ENCODE peak calls at places on chromosomes 16 and 17, in four cellular contexts. X, M, G and S are unnamed samples.

GRCh38 chr17:57256708-57257112 is 387 bp downstream of the MSI2 start:
- DNase-seq in M (no peak), G (no peak), X (peak; percentile 57), S (no peak)

GRCh38 chr17:79633154-79633553 is 22.3 kb upstream of the RBFOX3 start:
- DNase-seq in X (no peak), M (no peak), G (no peak), S (no peak)

GRCh38 chr16:56075732-56076131 is 115.6 kb upstream of the GNAO1 start:
- DNase-seq in G (no peak), X (no peak), M (no peak), S (no peak)

GRCh38 chr16:878071-878784 is 77.7 kb upstream of the GNG13 start:
- DNase-seq in M (no peak), X (peak; percentile 49), G (no peak), S (peak; percentile 63)

GRCh38 chr17:28983286-28984240 is 22.3 kb downstream of the SEZ6 start:
- DNase-seq in G (no peak), X (no peak), M (no peak), S (no peak)

GRCh38 chr17:4881761-4882555 is 17.4 kb upstream of the C17orf107 start:
- DNase-seq in G (peak; percentile 41), X (peak; percentile 50), M (no peak), S (peak; percentile 70)

GRCh38 chr17:27463235-27463677 is 7.0 kb downstream of the KSR1 start:
- DNase-seq in M (no peak), G (no peak), X (no peak), S (no peak)

GRCh38 chr17:72237223-72237622 is 116.4 kb downstream of the SOX9 start:
- DNase-seq in G (no peak), M (no peak), X (no peak), S (no peak)

GRCh38 chr17:29449865-29450671 is 59.9 kb downstream of the TAOK1 start:
- DNase-seq in G (peak; percentile 41), X (no peak), M (no peak), S (no peak)

GRCh38 chr16:31351937-31352315 is 3.0 kb upstream of the ITGAX start:
- DNase-seq in M (no peak), X (no peak), G (no peak), S (no peak)

GRCh38 chr16:82653550-82654511 is 27.1 kb downstream of the CDH13 start:
- DNase-seq in M (no peak), X (no peak), G (peak; percentile 19), S (peak; percentile 44)

GRCh38 chr16:16148755-16149154 is 74.5 kb downstream of the ABCC6 start:
- DNase-seq in G (no peak), X (no peak), M (no peak), S (no peak)

GRCh38 chr17:43953746-43954145 is at the start of gene PYY:
- DNase-seq in G (no peak), M (no peak), X (no peak), S (no peak)

GRCh38 chr17:61416211-61416539 is 16.5 kb downstream of the TBX2 start:
- DNase-seq in G (no peak), X (peak; percentile 2), M (no peak), S (no peak)

GRCh38 chr17:63881935-63882601 is at the start of gene GH2:
- DNase-seq in X (peak; percentile 90), M (no peak), G (peak; percentile 29), S (peak; percentile 65)

GRCh38 chr16:72612271-72612670 is 435.7 kb downstream of the ZFHX3 start:
- DNase-seq in G (no peak), M (no peak), X (no peak), S (no peak)

GRCh38 chr17:58052951-58053715 is 30.1 kb upstream of the DYNLL2 start:
- DNase-seq in G (no peak), X (no peak), M (no peak), S (no peak)

GRCh38 chr17:6305613-6306360 is 129.1 kb downstream of the AIPL1 start:
- DNase-seq in X (no peak), M (no peak), G (no peak), S (no peak)

GRCh38 chr17:78822552-78822951 is 18.1 kb downstream of the USP36 start:
- DNase-seq in G (no peak), M (no peak), X (no peak), S (no peak)

GRCh38 chr16:58299757-58300349 is 5.0 kb upstream of the PRSS54 start:
- DNase-seq in X (peak; percentile 41), G (peak; percentile 26), M (peak; percentile 38), S (no peak)

GRCh38 chr16:84577034-84577803 is 40.7 kb downstream of the COTL1 start:
- DNase-seq in M (no peak), X (no peak), G (no peak), S (no peak)

GRCh38 chr17:27381007-27381501 is 75.2 kb upstream of the KSR1 start:
- DNase-seq in X (peak; percentile 93), M (peak; percentile 68), G (peak; percentile 75), S (peak; percentile 78)

GRCh38 chr16:28189237-28189636 is 22.5 kb downstream of the XPO6 start:
- DNase-seq in G (no peak), M (no peak), X (no peak), S (peak; percentile 27)

GRCh38 chr17:30964878-30965277 is 6.0 kb upstream of the RNF135 start:
- DNase-seq in X (no peak), M (no peak), G (no peak), S (no peak)

GRCh38 chr17:67942810-67943209 is 53.5 kb downstream of the C17orf58 start:
- DNase-seq in M (no peak), G (no peak), X (peak; percentile 39), S (peak; percentile 25)

GRCh38 chr16:49799172-49799571 is 56.7 kb downstream of the ZNF423 start:
- DNase-seq in G (no peak), M (no peak), X (no peak), S (no peak)

GRCh38 chr17:17351901-17352781 is 49.0 kb downstream of the NT5M start:
- DNase-seq in G (peak; percentile 74), M (no peak), X (peak; percentile 78), S (no peak)

GRCh38 chr16:74563828-74564263 is 43.1 kb downstream of the GLG1 start:
- DNase-seq in G (no peak), X (peak; percentile 12), M (no peak), S (peak; percentile 41)

GRCh38 chr17:77907497-77908120 is 50.9 kb upstream of the TNRC6C start:
- DNase-seq in M (no peak), X (no peak), G (no peak), S (no peak)

GRCh38 chr16:71916397-71916920 is 21.1 kb downstream of the IST1 start:
- DNase-seq in M (no peak), X (no peak), G (no peak), S (no peak)

GRCh38 chr16:30688701-30689100 is 10.3 kb upstream of the SRCAP start:
- DNase-seq in M (no peak), G (no peak), X (no peak), S (no peak)

GRCh38 chr17:60888812-60889709 is 211.4 kb downstream of the BCAS3 start:
- DNase-seq in X (no peak), G (no peak), M (no peak), S (no peak)

GRCh38 chr16:25419681-25420080 is 162.0 kb upstream of the ZKSCAN2 start:
- DNase-seq in M (no peak), G (no peak), X (no peak), S (no peak)

GRCh38 chr16:12507366-12507765 is 296.3 kb downstream of the CPPED1 start:
- DNase-seq in G (no peak), M (no peak), X (no peak), S (no peak)

DNA sequence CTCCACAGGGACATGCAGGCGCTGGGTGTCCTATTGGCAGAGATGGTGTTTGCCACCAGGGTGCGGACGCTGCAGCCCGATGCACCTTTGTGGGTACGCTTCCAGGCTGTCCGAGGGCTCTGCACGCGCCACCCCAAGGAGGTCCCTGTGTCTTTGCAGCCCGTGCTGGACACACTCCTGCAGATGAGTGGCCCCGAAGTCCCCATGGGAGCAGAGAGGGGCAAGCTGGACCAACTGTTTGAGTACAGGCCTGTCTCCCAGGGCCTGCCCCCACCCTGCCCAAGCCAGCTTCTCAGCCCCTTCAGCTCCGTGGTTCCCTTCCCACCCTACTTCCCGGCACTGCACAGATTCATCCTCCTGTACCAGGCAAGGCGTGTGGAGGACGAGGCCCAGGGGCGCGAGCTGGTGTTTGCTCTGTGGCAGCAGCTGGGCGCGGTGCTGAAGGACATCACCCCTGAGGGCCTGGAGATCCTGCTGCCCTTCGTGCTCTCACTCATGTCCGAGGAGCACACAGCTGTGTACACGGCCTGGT is 2.8 kb downstream of the WDR81 start:
- DNase-seq in G (no peak), M (no peak), X (no peak), S (no peak)
- TF ChIP-seq MAX in G (no peak), M (no peak), X (no peak), S (no peak)

GRCh38 chr17:38450699-38451029 is 22.4 kb downstream of the ARHGAP23 start:
- DNase-seq in M (no peak), G (no peak), X (no peak), S (no peak)

GRCh38 chr17:38448208-38448776 is 20.0 kb downstream of the ARHGAP23 start:
- DNase-seq in G (no peak), X (no peak), M (no peak), S (no peak)

GRCh38 chr17:38447502-38448095 is 19.3 kb downstream of the ARHGAP23 start:
- DNase-seq in M (no peak), X (no peak), G (no peak), S (no peak)

GRCh38 chr17:38451030-38451839 is 23.0 kb downstream of the ARHGAP23 start:
- DNase-seq in G (peak; percentile 50), X (no peak), M (peak; percentile 93), S (no peak)

DNA sequence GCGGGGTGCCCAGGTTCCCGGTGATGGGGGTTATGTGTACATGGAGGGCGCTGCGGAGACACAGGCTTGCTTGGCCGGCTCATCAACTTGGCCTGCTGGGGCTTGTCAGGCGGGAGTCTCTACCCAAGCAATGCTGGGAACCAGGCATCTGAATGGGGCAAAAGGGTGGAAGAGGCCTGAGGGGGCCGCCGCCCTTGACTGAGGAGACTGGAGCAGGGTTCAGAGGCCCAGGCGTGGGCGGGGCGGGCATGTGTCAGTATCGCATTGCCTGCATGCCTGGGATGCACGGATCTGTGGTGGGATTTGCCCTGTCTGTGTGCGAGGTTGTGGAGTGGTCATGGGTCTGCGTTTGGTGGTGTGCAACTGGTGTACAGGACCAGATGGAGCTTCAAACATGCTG is 21.1 kb downstream of the ARHGAP23 start:
- DNase-seq in X (no peak), G (peak; percentile 67), M (no peak), S (peak; percentile 51)
- TF ChIP-seq MAFK in X (no peak), G (no peak), M (no peak), S (no peak)

GRCh38 chr16:4410335-4411075 is 5.9 kb downstream of the CORO7 start:
- DNase-seq in G (no peak), X (no peak), M (no peak), S (no peak)
- TF ChIP-seq MAX in G (no peak), X (no peak), M (no peak), S (no peak)

DNA sequence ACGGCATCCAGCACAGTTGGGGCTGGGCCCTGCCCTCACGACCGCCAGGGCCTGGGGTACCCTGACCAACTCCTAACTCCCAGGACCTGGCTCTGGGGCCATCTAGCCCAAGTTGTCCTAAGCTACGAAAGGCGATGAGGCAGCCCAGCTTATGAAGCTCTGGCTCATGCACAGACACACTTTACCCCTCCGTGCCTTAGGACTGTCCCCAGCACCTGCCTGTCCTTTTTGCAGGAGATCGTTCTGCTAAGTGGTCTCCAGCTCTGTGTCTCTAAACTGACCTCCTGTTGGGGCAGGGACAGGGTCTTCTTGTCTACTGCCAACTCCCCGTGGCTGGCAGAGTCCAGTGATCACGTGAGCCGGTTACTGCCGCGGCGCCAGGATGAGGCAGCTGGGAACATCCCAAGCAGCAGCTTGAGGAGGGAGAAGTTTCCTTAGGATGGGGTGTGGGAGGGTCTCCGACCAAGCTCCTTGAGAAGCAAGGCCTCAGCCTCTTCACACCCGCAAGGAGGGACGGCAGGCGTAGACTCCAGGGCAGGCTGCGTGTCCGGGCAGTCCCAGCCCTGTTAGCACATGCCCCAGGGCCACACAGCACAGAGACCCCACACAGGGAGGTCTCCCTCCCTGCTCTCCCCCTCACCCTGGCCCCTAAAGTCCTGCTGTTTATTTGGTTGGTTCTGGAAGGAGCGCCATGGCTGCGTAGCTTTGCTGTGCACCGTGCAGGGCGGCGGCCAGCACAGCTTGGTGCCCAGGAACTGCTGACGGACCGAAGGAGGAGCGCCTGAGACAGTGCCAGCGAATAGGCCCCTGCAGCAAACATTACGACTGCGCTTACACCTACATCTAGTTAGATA is 16.4 kb upstream of the METRNL start:
- DNase-seq in G (no peak), X (no peak), M (no peak), S (no peak)
- TF ChIP-seq MAFK in G (no peak), X (no peak), M (no peak), S (no peak)